ENCODE peak calls at places on chromosomes 5 and 9, in ten cellular contexts. V is astrocyte, Q is cardiac muscle cell, L is heart right ventricle, J is bronchial epithelial cell, F is GM20000, X is WTC11, W is heart left ventricle, K is OCI-LY7, E is brain microvascular endothelial cell. M is an unnamed sample.

GRCh38 chr9:133003671-133004090 is 25.2 kb downstream of the GFI1B start:
- DNase-seq in F (no peak), W (no peak), E (no peak), V (no peak), X (peak), K (no peak), J (no peak), Q (no peak), L (no peak), M (no peak)

GRCh38 chr5:75886706-75887105 is 169.5 kb upstream of the POC5 start:
- DNase-seq in F (no peak), J (peak), E (no peak), K (no peak), L (no peak), X (no peak), V (no peak), Q (no peak), W (no peak), M (no peak)

GRCh38 chr5:142319560-142320426 is 5.0 kb downstream of the SPRY4 start:
- DNase-seq in F (no peak), W (no peak), K (no peak), V (no peak), X (no peak), J (no peak), E (no peak), Q (no peak), L (no peak), M (no peak)

GRCh38 chr9:117678882-117679281 is 25.3 kb upstream of the TLR4 start:
- DNase-seq in E (peak), L (no peak), F (no peak), J (peak), K (no peak), Q (no peak), W (no peak), V (peak), X (no peak), M (no peak)

GRCh38 chr9:105393576-105394344 is 54.1 kb upstream of the FSD1L start:
- DNase-seq in V (no peak), X (no peak), L (no peak), J (no peak), K (no peak), E (no peak), W (no peak), Q (no peak), F (no peak), M (no peak)

GRCh38 chr5:51996356-51996861 is 613.2 kb downstream of the ISL1 start:
- DNase-seq in Q (peak), K (no peak), W (no peak), V (no peak), X (no peak), E (no peak), J (no peak), F (no peak), L (no peak), M (no peak)

GRCh38 chr9:100341889-100342288 is 10.9 kb downstream of the TEX10 start:
- DNase-seq in W (no peak), F (no peak), L (no peak), X (no peak), Q (no peak), J (no peak), K (no peak), E (no peak), V (no peak), M (no peak)

GRCh38 chr5:111997308-111998159 is 240.5 kb upstream of the NREP start:
- DNase-seq in X (no peak), L (no peak), W (peak), J (peak), E (peak), F (no peak), Q (no peak), V (peak), K (no peak), M (no peak)

GRCh38 chr5:84372066-84372700 is 12.5 kb downstream of the EDIL3 start:
- DNase-seq in J (no peak), L (no peak), E (peak), V (peak), Q (no peak), X (no peak), W (no peak), F (no peak), K (no peak), M (no peak)

GRCh38 chr5:80711938-80712337 is 57.2 kb upstream of the DHFR start:
- DNase-seq in V (no peak), E (peak), X (peak), K (no peak), W (no peak), Q (peak), F (peak), L (no peak), J (peak), M (peak)

GRCh38 chr5:32201140-32201539 is 27.0 kb upstream of the GOLPH3 start:
- DNase-seq in J (peak), E (no peak), X (no peak), L (no peak), Q (no peak), V (no peak), F (no peak), K (no peak), W (no peak), M (no peak)

GRCh38 chr9:7368410-7369292 is 430.9 kb downstream of the DMAC1 start:
- DNase-seq in J (peak), X (no peak), L (no peak), E (no peak), K (no peak), V (peak), F (no peak), Q (peak), W (no peak), M (no peak)

GRCh38 chr5:151685749-151686672 is 704 bp downstream of the SPARC start:
- DNase-seq in J (no peak), L (no peak), V (no peak), F (no peak), Q (peak), E (no peak), X (no peak), K (no peak), W (no peak), M (no peak)

GRCh38 chr9:95459867-95460626 is 56.7 kb downstream of the PTCH1 start:
- DNase-seq in F (no peak), J (no peak), W (no peak), K (no peak), E (no peak), V (no peak), X (no peak), Q (no peak), L (no peak), M (no peak)

GRCh38 chr5:38707352-38708324 is 138.2 kb upstream of the OSMR start:
- DNase-seq in K (no peak), J (no peak), Q (no peak), V (no peak), F (no peak), X (no peak), W (no peak), L (no peak), E (no peak), M (no peak)
- TF ChIP-seq CTCF in K (no peak), J (no peak), Q (no peak), V (no peak), F (no peak), X (no peak), W (no peak), L (no peak), E (no peak), M (no peak)

DNA sequence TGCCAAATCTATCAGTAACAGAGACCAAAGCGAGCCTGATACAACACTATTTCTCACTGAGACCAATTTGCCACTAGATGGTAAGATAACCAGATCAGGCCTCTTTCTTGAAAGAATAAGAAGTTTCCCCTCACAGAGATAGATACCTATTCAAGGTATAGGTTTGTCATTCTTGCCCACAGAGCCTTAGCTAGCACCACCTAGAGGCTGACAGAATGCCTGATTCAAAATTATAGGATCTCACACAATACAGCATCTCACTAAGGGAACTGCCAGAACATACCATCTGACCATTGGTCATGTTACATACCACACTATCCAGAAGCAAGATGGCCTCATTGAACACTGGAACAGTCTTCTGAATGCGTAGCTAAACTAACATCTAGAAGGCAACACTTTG is 166.6 kb upstream of the HCN1 start:
- DNase-seq in F (no peak), Q (no peak), X (no peak), W (no peak), V (no peak), K (no peak), L (no peak), J (no peak), E (no peak), M (no peak)
- TF ChIP-seq CTCF in F (no peak), Q (no peak), X (no peak), W (no peak), V (no peak), K (peak), L (no peak), J (no peak), E (no peak), M (no peak)

GRCh38 chr5:34452170-34452828 is 203.8 kb upstream of the RAI14 start:
- DNase-seq in W (no peak), Q (peak), L (no peak), E (peak), F (no peak), K (no peak), V (no peak), J (peak), X (no peak), M (no peak)
- TF ChIP-seq CTCF in W (no peak), Q (peak), L (no peak), E (peak), F (no peak), K (peak), V (peak), J (peak), X (no peak), M (no peak)

GRCh38 chr5:136028782-136029742 is at the start of gene TGFBI:
- DNase-seq in F (peak), V (no peak), K (no peak), E (no peak), Q (peak), X (peak), L (peak), J (no peak), W (peak), M (peak)
- TF ChIP-seq CTCF in F (no peak), V (no peak), K (no peak), E (peak), Q (peak), X (no peak), L (peak), J (peak), W (no peak), M (no peak)

DNA sequence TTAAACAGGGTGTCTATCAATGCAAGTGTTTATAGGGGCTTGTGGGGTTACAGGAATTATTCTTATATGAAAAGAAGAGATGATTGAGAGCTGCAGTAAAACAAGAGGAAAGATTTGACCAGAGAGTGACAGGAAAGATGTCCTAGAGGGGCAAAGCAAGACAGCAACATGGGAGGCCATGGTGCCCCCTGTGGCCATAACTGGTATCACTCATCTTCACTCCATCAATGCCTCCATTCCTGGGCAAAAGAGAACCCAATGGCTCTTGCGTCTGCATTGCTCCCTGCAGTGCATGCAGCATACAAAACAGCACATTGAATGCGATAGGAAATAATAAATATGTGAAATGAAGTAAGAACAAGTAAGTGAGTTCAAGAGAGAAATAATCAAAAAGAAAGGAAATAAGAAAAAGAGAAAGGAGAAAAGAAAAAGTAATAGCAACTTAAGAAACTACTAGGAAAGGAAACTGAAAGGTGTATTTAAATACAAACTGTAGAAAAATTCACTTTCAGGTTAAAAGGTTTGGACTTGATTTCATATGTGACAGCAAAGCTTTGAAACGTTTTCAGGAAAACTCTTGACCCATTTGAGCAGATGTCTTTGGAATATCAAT is 206.6 kb downstream of the SEMA5A start:
- DNase-seq in W (no peak), J (no peak), K (peak), E (no peak), X (peak), L (no peak), Q (no peak), F (no peak), V (no peak), M (no peak)
- TF ChIP-seq CTCF in W (peak), J (peak), K (peak), E (peak), X (peak), L (peak), Q (peak), F (no peak), V (peak), M (no peak)

M was measured in GM10248.